ENCODE peak calls at places on chromosomes 4 and X, in seven cellular contexts. One of them, this sample, is unnamed.

GRCh38 chr4:61336488-61336887 is 136.4 kb downstream of the ADGRL3 start:
- DNase-seq in K562: no peak
- DNase-seq in HepG2: no peak
- DNase-seq in SK-N-SH: no peak
- DNase-seq in GM12878: no peak
- DNase-seq in H1: no peak
- DNase-seq in HCT116: no peak
- DNase-seq in this sample: no peak

GRCh38 chr4:26060286-26060685 is 146.3 kb downstream of the SMIM20 start:
- DNase-seq in H1: no peak
- DNase-seq in HepG2: no peak
- DNase-seq in HCT116: no peak
- DNase-seq in SK-N-SH: no peak
- DNase-seq in K562: no peak
- DNase-seq in GM12878: no peak
- DNase-seq in this sample: no peak

GRCh38 chr4:123856689-123857545 is 460.3 kb downstream of the SPRY1 start:
- DNase-seq in HCT116: no peak
- DNase-seq in GM12878: no peak
- DNase-seq in H1: no peak
- DNase-seq in HepG2: peak; percentile 95
- DNase-seq in K562: no peak
- DNase-seq in SK-N-SH: peak; percentile 41
- DNase-seq in this sample: peak; percentile 55

GRCh38 chr4:74473155-74473811 is 28.3 kb downstream of the AREG start:
- DNase-seq in H1: no peak
- DNase-seq in GM12878: no peak
- DNase-seq in HCT116: no peak
- DNase-seq in SK-N-SH: no peak
- DNase-seq in HepG2: peak; percentile 62
- DNase-seq in K562: no peak
- DNase-seq in this sample: no peak

GRCh38 chrX:9681422-9681821 is 84.2 kb downstream of the GPR143 start:
- DNase-seq in K562: no peak
- DNase-seq in SK-N-SH: no peak
- DNase-seq in GM12878: no peak
- DNase-seq in H1: no peak
- DNase-seq in HCT116: no peak
- DNase-seq in HepG2: no peak
- DNase-seq in this sample: no peak

GRCh38 chr4:123304151-123305021 is 92.2 kb upstream of the SPRY1 start:
- DNase-seq in SK-N-SH: no peak
- DNase-seq in H1: peak; percentile 63
- DNase-seq in GM12878: no peak
- DNase-seq in HCT116: no peak
- DNase-seq in HepG2: no peak
- DNase-seq in K562: no peak
- DNase-seq in this sample: peak; percentile 46

GRCh38 chr4:109294006-109294405 is 8.5 kb downstream of the COL25A1 start:
- DNase-seq in HepG2: peak; percentile 15
- DNase-seq in HCT116: peak; percentile 21
- DNase-seq in GM12878: no peak
- DNase-seq in SK-N-SH: peak; percentile 8
- DNase-seq in K562: peak; percentile 48
- DNase-seq in H1: no peak
- DNase-seq in this sample: no peak

GRCh38 chr4:88107406-88108107 is 50.9 kb downstream of the ABCG2 start:
- DNase-seq in SK-N-SH: peak; percentile 18
- DNase-seq in K562: no peak
- DNase-seq in HCT116: no peak
- DNase-seq in HepG2: peak; percentile 99
- DNase-seq in H1: no peak
- DNase-seq in GM12878: no peak
- DNase-seq in this sample: no peak

GRCh38 chr4:133323670-133324069 is 174.6 kb downstream of the PCDH10 start:
- DNase-seq in HepG2: no peak
- DNase-seq in GM12878: no peak
- DNase-seq in K562: no peak
- DNase-seq in H1: no peak
- DNase-seq in SK-N-SH: no peak
- DNase-seq in HCT116: no peak
- DNase-seq in this sample: no peak

GRCh38 chr4:83546796-83547195 is 10.9 kb downstream of the GPAT3 start:
- DNase-seq in K562: no peak
- DNase-seq in HepG2: peak; percentile 9
- DNase-seq in SK-N-SH: no peak
- DNase-seq in H1: no peak
- DNase-seq in GM12878: no peak
- DNase-seq in HCT116: no peak
- DNase-seq in this sample: no peak

GRCh38 chr4:66014146-66014765 is 344.0 kb upstream of the EPHA5 start:
- DNase-seq in GM12878: no peak
- DNase-seq in HepG2: peak; percentile 16
- DNase-seq in SK-N-SH: no peak
- DNase-seq in K562: no peak
- DNase-seq in HCT116: no peak
- DNase-seq in H1: peak; percentile 54
- DNase-seq in this sample: no peak

GRCh38 chr4:145609494-145610427 is 9.4 kb upstream of the MMAA start:
- DNase-seq in GM12878: peak; percentile 58
- DNase-seq in H1: peak; percentile 76
- DNase-seq in K562: peak; percentile 27
- DNase-seq in HepG2: peak; percentile 58
- DNase-seq in HCT116: peak; percentile 68
- DNase-seq in SK-N-SH: peak; percentile 41
- DNase-seq in this sample: peak; percentile 46

GRCh38 chrX:102658551-102658950 is 7.3 kb downstream of the GPRASP1 start:
- DNase-seq in HCT116: no peak
- DNase-seq in K562: no peak
- DNase-seq in SK-N-SH: no peak
- DNase-seq in GM12878: no peak
- DNase-seq in H1: no peak
- DNase-seq in HepG2: peak; percentile 65
- DNase-seq in this sample: no peak
- H3K4me3 ChIP-seq in HCT116: no peak overlapping the region
- H3K4me3 ChIP-seq in K562: no peak overlapping the region
- H3K4me3 ChIP-seq in SK-N-SH: no peak overlapping the region
- H3K4me3 ChIP-seq in GM12878: no peak overlapping the region
- H3K4me3 ChIP-seq in H1: no peak overlapping the region
- H3K4me3 ChIP-seq in HepG2: no peak overlapping the region
- H3K4me3 ChIP-seq in this sample: no peak overlapping the region

GRCh38 chr4:127604949-127605709 is 27.6 kb upstream of the INTU start:
- DNase-seq in GM12878: no peak
- DNase-seq in H1: peak; percentile 61
- DNase-seq in HCT116: peak; percentile 33
- DNase-seq in K562: no peak
- DNase-seq in HepG2: peak; percentile 29
- DNase-seq in SK-N-SH: peak; percentile 33
- DNase-seq in this sample: peak; percentile 33
- TF ChIP-seq YY1 in GM12878: no peak
- TF ChIP-seq YY1 in H1: no peak
- TF ChIP-seq YY1 in HCT116: no peak
- TF ChIP-seq YY1 in K562: no peak
- TF ChIP-seq YY1 in HepG2: no peak
- TF ChIP-seq YY1 in SK-N-SH: no peak
- TF ChIP-seq YY1 in this sample: no peak

DNA sequence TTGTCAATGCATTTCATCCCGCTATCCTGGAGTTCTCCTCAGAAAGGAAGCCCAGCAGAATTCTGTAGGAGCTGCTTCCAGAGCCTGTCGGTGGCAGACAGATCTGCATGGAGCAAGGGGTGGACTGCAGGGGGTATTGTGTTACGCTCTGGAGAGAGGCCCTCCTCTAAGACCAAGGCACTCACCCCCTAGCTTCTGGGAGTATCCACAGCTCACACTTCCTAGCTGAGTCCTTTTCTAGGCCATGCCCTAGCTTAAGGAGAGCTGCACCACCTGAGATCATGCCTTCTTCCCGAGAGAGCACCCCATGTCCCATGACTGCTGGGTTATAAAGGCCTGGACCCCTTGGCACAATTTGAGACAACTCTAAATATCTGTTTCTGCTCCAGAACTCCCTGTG is 39.1 kb downstream of the MTNR1A start:
- DNase-seq in HepG2: no peak
- DNase-seq in H1: no peak
- DNase-seq in GM12878: no peak
- DNase-seq in K562: no peak
- DNase-seq in SK-N-SH: no peak
- DNase-seq in HCT116: no peak
- DNase-seq in this sample: no peak
- H3K4me3 ChIP-seq in HepG2: no peak overlapping the region
- H3K4me3 ChIP-seq in H1: no peak overlapping the region
- H3K4me3 ChIP-seq in GM12878: no peak overlapping the region
- H3K4me3 ChIP-seq in K562: no peak overlapping the region
- H3K4me3 ChIP-seq in SK-N-SH: no peak overlapping the region
- H3K4me3 ChIP-seq in HCT116: no peak overlapping the region
- H3K4me3 ChIP-seq in this sample: no peak overlapping the region

DNA sequence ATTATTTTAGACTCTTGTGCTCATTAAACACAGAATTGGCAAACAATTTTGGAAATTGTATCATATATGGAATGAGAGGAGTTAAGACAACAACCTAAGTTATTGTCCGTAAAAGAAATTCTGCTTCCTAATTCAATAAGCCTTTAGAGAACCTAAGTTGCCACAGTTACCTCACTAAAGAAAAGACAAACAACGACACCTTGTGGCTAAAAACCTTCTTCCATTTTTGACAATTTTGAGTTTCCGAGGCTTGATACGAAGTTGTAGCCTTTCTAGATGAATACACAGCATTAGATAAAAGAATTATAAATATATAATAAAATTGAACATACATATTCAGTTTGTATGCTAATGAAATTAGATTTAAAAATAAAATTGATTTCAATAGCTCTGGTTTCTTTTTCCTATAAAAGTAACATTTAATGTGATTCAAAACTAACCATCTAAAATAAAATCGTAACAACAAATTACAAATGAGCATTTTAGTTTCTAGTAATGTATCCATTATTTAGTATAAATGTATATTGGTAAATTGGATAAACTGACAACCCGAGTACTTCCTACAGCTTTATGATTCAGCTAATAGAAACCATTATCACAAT is 275.1 kb downstream of the GPM6A start:
- DNase-seq in SK-N-SH: peak; percentile 25
- DNase-seq in HCT116: peak; percentile 72
- DNase-seq in HepG2: peak; percentile 35
- DNase-seq in GM12878: peak; percentile 7
- DNase-seq in K562: peak; percentile 17
- DNase-seq in H1: no peak
- DNase-seq in this sample: peak; percentile 36
- TF ChIP-seq YY1 in SK-N-SH: no peak
- TF ChIP-seq YY1 in HCT116: no peak
- TF ChIP-seq YY1 in HepG2: no peak
- TF ChIP-seq YY1 in GM12878: no peak
- TF ChIP-seq YY1 in K562: no peak
- TF ChIP-seq YY1 in H1: no peak
- TF ChIP-seq YY1 in this sample: no peak

DNA sequence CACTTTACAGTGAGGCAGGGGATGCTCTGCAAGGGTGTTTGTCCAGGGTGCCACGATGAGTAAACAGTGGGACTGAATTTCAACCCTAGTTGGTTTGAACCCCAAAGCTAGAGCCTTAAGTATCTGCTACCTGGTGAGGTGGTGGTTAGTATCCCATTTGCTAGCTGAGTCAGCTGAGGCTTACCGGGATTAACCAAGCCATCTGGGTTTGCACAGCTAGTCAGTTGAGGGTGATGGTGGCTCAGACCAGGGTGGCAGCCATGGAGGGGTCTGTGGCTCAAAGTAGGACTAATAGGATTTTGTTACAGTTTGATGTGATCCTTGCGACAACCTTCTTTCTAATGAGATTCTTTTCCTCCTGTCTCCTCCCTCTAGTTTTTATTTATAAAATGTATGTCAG is 1.9 kb downstream of the EVC start:
- DNase-seq in HCT116: no peak
- DNase-seq in K562: no peak
- DNase-seq in H1: no peak
- DNase-seq in SK-N-SH: no peak
- DNase-seq in HepG2: no peak
- DNase-seq in GM12878: no peak
- DNase-seq in this sample: no peak
- H3K4me3 ChIP-seq in HCT116: no peak overlapping the region
- H3K4me3 ChIP-seq in K562: no peak overlapping the region
- H3K4me3 ChIP-seq in H1: no peak overlapping the region
- H3K4me3 ChIP-seq in SK-N-SH: no peak overlapping the region
- H3K4me3 ChIP-seq in HepG2: no peak overlapping the region
- H3K4me3 ChIP-seq in GM12878: peak overlapping the region; percentile 59
- H3K4me3 ChIP-seq in this sample: no peak overlapping the region

DNA sequence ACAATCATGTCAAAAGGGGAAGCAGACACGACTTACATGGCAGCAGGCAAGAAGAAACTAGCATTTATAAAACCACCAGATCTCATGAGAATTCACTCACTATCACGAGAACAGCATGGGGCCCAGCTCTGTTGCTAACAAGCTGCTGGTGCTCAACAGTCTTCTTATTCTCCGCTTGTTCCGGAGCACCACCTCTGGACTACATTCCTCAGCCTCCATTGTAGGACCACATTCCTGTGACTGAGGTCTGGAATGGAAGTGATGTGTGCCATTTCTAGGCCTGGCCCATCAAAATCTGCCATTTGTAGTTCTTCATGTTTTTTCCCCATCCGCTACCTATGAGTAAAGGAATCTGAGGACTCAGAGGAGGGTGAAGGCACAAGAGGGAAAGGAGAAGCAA is 111.5 kb upstream of the PTCHD1 start:
- DNase-seq in HCT116: no peak
- DNase-seq in HepG2: no peak
- DNase-seq in GM12878: no peak
- DNase-seq in K562: no peak
- DNase-seq in SK-N-SH: no peak
- DNase-seq in H1: no peak
- DNase-seq in this sample: no peak
- TF ChIP-seq YY1 in HCT116: no peak
- TF ChIP-seq YY1 in HepG2: no peak
- TF ChIP-seq YY1 in GM12878: no peak
- TF ChIP-seq YY1 in K562: no peak
- TF ChIP-seq YY1 in SK-N-SH: no peak
- TF ChIP-seq YY1 in H1: no peak
- TF ChIP-seq YY1 in this sample: no peak

GRCh38 chr4:77284036-77284435 is 127.0 kb downstream of the CCNG2 start:
- DNase-seq in SK-N-SH: no peak
- DNase-seq in K562: no peak
- DNase-seq in HepG2: no peak
- DNase-seq in GM12878: no peak
- DNase-seq in H1: no peak
- DNase-seq in HCT116: no peak
- DNase-seq in this sample: no peak

GRCh38 chr4:77286906-77287305 is 129.9 kb downstream of the CCNG2 start:
- DNase-seq in K562: no peak
- DNase-seq in SK-N-SH: no peak
- DNase-seq in H1: no peak
- DNase-seq in GM12878: no peak
- DNase-seq in HCT116: no peak
- DNase-seq in HepG2: no peak
- DNase-seq in this sample: no peak
- H3K4me3 ChIP-seq in K562: no peak overlapping the region
- H3K4me3 ChIP-seq in SK-N-SH: no peak overlapping the region
- H3K4me3 ChIP-seq in H1: no peak overlapping the region
- H3K4me3 ChIP-seq in GM12878: no peak overlapping the region
- H3K4me3 ChIP-seq in HCT116: no peak overlapping the region
- H3K4me3 ChIP-seq in HepG2: no peak overlapping the region
- H3K4me3 ChIP-seq in this sample: no peak overlapping the region

DNA sequence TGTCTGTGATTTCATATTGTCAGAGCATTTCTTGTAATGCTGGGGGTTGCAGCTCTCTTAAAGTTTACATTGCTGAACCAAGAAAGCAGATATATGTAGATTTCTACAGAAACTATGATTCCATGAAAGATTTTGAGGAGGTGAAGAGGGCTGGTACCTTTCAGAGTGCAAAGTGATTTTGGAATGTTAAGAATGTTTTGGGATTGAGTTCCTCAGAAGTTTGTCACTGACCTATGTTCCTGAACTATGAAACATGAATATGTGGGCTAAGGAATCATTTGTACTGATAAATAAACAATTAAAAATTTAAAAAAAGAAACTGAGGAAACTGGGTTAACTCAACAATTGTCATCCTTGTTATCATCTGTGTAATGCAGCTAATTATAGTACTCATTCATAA is 12.3 kb upstream of the CHIC2 start:
- DNase-seq in HepG2: no peak
- DNase-seq in GM12878: no peak
- DNase-seq in SK-N-SH: no peak
- DNase-seq in K562: no peak
- DNase-seq in H1: no peak
- DNase-seq in HCT116: no peak
- DNase-seq in this sample: no peak
- TF ChIP-seq YY1 in HepG2: no peak
- TF ChIP-seq YY1 in GM12878: no peak
- TF ChIP-seq YY1 in SK-N-SH: no peak
- TF ChIP-seq YY1 in K562: no peak
- TF ChIP-seq YY1 in H1: no peak
- TF ChIP-seq YY1 in HCT116: no peak
- TF ChIP-seq YY1 in this sample: no peak

This sample was measured in NT2/D1.